ENCODE peak calls at places on chromosome 19, in nine cellular contexts. K is H54; E is ascending aorta; M is NCI-H1436 treated with DMSO at 0.1 percent for 48 hours; G is C1 segment of cervical spinal cord; H is kidney glomerular epithelial cell; Q is stimulated activated CD4-positive, alpha-beta T cell treated with anti-CD3 and anti-CD28 coated beads, Interleukin-1b, Interleukin-23, amount 100 ng/mL, for 4 hours; D is germinal center; T is heart left ventricle. C is an unnamed sample.

GRCh38 chr19:10228393-10228792 is 2.7 kb downstream of the S1PR2 start:
- DNase-seq in K (no peak), Q (no peak), G (no peak), E (no peak), M (no peak), D (no peak), T (no peak), H (no peak), C (peak)

GRCh38 chr19:30046522-30046921 is 104.5 kb downstream of the URI1 start:
- DNase-seq in T (no peak), D (no peak), Q (no peak), M (peak), H (peak), G (peak), E (no peak), K (no peak), C (peak)

GRCh38 chr19:1648156-1648925 is 4.1 kb downstream of the TCF3 start:
- DNase-seq in M (no peak), T (no peak), D (peak), G (no peak), E (no peak), K (no peak), Q (no peak), H (no peak), C (peak)

GRCh38 chr19:19259741-19260140 is 13.4 kb downstream of the TM6SF2 start:
- DNase-seq in D (peak), E (no peak), T (no peak), Q (no peak), H (no peak), G (peak), K (peak), M (peak), C (peak)

GRCh38 chr19:16325671-16326400 is 1.2 kb downstream of the KLF2 start:
- DNase-seq in M (no peak), Q (peak), D (no peak), H (no peak), T (peak), G (no peak), E (no peak), K (peak), C (no peak)

GRCh38 chr19:13055213-13056051 is 47.2 kb downstream of the LYL1 start:
- DNase-seq in G (no peak), E (peak), Q (no peak), M (no peak), K (peak), D (no peak), H (peak), T (peak), C (no peak)

GRCh38 chr19:410243-410781 is 1.4 kb upstream of the C2CD4C start:
- DNase-seq in E (no peak), K (no peak), D (no peak), H (no peak), T (peak), Q (no peak), G (no peak), M (no peak), C (no peak)

GRCh38 chr19:42033413-42033812 is 36.6 kb downstream of the GRIK5 start:
- DNase-seq in M (no peak), H (no peak), Q (no peak), K (no peak), T (no peak), G (no peak), E (no peak), D (no peak), C (no peak)

GRCh38 chr19:6769006-6769637 is 1.9 kb upstream of the SH2D3A start:
- DNase-seq in D (no peak), G (no peak), Q (no peak), E (no peak), K (no peak), M (no peak), T (no peak), H (no peak), C (no peak)

GRCh38 chr19:28332886-28333285 is 880.1 kb downstream of the UQCRFS1 start:
- DNase-seq in G (no peak), Q (no peak), D (no peak), E (no peak), T (no peak), H (no peak), K (no peak), M (no peak), C (no peak)

GRCh38 chr19:19460761-19461265 is 54.5 kb downstream of the TSSK6 start:
- DNase-seq in H (no peak), T (peak), D (no peak), G (peak), M (no peak), Q (peak), E (peak), K (no peak), C (no peak)

GRCh38 chr19:13260883-13261653 is 110.9 kb downstream of the IER2 start:
- DNase-seq in E (no peak), T (no peak), G (no peak), M (no peak), H (peak), Q (no peak), K (peak), D (no peak), C (peak)

GRCh38 chr19:29940971-29941585 is 961 bp upstream of the URI1 start:
- DNase-seq in T (no peak), Q (no peak), D (no peak), K (no peak), M (no peak), G (no peak), H (no peak), E (no peak), C (no peak)

GRCh38 chr19:44692379-44692721 is 6.6 kb upstream of the CEACAM16 start:
- DNase-seq in T (no peak), D (no peak), E (no peak), K (no peak), M (no peak), Q (no peak), G (no peak), H (no peak), C (no peak)

GRCh38 chr19:17703823-17704463 is 15.3 kb upstream of the MAP1S start:
- DNase-seq in Q (peak), D (peak), T (peak), M (no peak), E (no peak), K (no peak), H (no peak), G (no peak), C (peak)

GRCh38 chr19:23868630-23869029 is 46.1 kb upstream of the ZNF726 start:
- DNase-seq in D (no peak), G (no peak), H (no peak), Q (no peak), M (no peak), K (no peak), E (no peak), T (no peak), C (no peak)

GRCh38 chr19:15869109-15869555 is 28.7 kb downstream of the CYP4F2 start:
- DNase-seq in T (no peak), G (no peak), E (no peak), M (no peak), K (peak), D (peak), Q (peak), H (peak), C (peak)

GRCh38 chr19:43524922-43525835 is 1.8 kb downstream of the ETHE1 start:
- DNase-seq in M (no peak), H (peak), T (peak), Q (no peak), G (no peak), K (peak), D (no peak), E (peak), C (no peak)

GRCh38 chr19:14555918-14556661 is 15.8 kb downstream of the NDUFB7 start:
- DNase-seq in K (peak), T (no peak), Q (no peak), H (peak), M (no peak), E (no peak), D (no peak), G (no peak), C (no peak)

GRCh38 chr19:1510442-1510806 is 2.4 kb downstream of the ADAMTSL5 start:
- DNase-seq in K (no peak), M (no peak), G (no peak), Q (no peak), H (no peak), D (no peak), T (no peak), E (no peak), C (no peak)

GRCh38 chr19:10289836-10290438 is at the start of gene ICAM5:
- DNase-seq in K (peak), T (no peak), D (peak), M (no peak), Q (peak), H (no peak), G (no peak), E (no peak), C (peak)

C was measured in NAMALWA.